ENCODE peak calls at places on chromosomes 11 and 22, in eight cellular contexts. One of them, this sample, is unnamed.
A peak's percentile ranks its signal among the peaks of the same experiment; 100 is the strongest.

GRCh38 chr11:1924646-1925372 is 5.3 kb downstream of the TNNT3 start:
- DNase-seq in SJSA1: no peak
- DNase-seq in breast epithelium: no peak
- DNase-seq in astrocyte: no peak
- DNase-seq in left lung: peak; percentile 59
- DNase-seq in pancreas: peak; percentile 62
- DNase-seq in MM.1S: no peak
- DNase-seq in kidney: peak; percentile 64
- DNase-seq in this sample: no peak

GRCh38 chr11:46353706-46354105 is 6.4 kb downstream of the DGKZ start:
- DNase-seq in pancreas: no peak
- DNase-seq in breast epithelium: no peak
- DNase-seq in MM.1S: no peak
- DNase-seq in kidney: no peak
- DNase-seq in SJSA1: no peak
- DNase-seq in astrocyte: no peak
- DNase-seq in left lung: peak; percentile 37
- DNase-seq in this sample: no peak

GRCh38 chr11:128235446-128235845 is 351.9 kb downstream of the ETS1 start:
- DNase-seq in left lung: no peak
- DNase-seq in MM.1S: no peak
- DNase-seq in kidney: no peak
- DNase-seq in astrocyte: peak; percentile 27
- DNase-seq in SJSA1: no peak
- DNase-seq in breast epithelium: no peak
- DNase-seq in pancreas: no peak
- DNase-seq in this sample: no peak

GRCh38 chr11:19988598-19988997 is 171.7 kb downstream of the DBX1 start:
- DNase-seq in SJSA1: no peak
- DNase-seq in kidney: peak; percentile 76
- DNase-seq in pancreas: no peak
- DNase-seq in breast epithelium: peak; percentile 55
- DNase-seq in left lung: no peak
- DNase-seq in astrocyte: peak; percentile 95
- DNase-seq in MM.1S: no peak
- DNase-seq in this sample: no peak

GRCh38 chr11:63502252-63502820 is 3.5 kb upstream of the LGALS12 start:
- DNase-seq in pancreas: no peak
- DNase-seq in SJSA1: no peak
- DNase-seq in breast epithelium: no peak
- DNase-seq in kidney: no peak
- DNase-seq in MM.1S: no peak
- DNase-seq in astrocyte: no peak
- DNase-seq in left lung: no peak
- DNase-seq in this sample: no peak

GRCh38 chr11:131025020-131025419 is 108.7 kb upstream of the SNX19 start:
- DNase-seq in breast epithelium: no peak
- DNase-seq in kidney: no peak
- DNase-seq in SJSA1: no peak
- DNase-seq in pancreas: no peak
- DNase-seq in MM.1S: no peak
- DNase-seq in left lung: no peak
- DNase-seq in astrocyte: peak; percentile 52
- DNase-seq in this sample: no peak

GRCh38 chr11:9906043-9906791 is 242.3 kb downstream of the SWAP70 start:
- DNase-seq in pancreas: no peak
- DNase-seq in astrocyte: peak; percentile 93
- DNase-seq in kidney: no peak
- DNase-seq in SJSA1: peak; percentile 83
- DNase-seq in breast epithelium: no peak
- DNase-seq in left lung: no peak
- DNase-seq in MM.1S: no peak
- DNase-seq in this sample: no peak

GRCh38 chr22:25059438-25059837 is 106.9 kb downstream of the KIAA1671 start:
- DNase-seq in MM.1S: no peak
- DNase-seq in pancreas: no peak
- DNase-seq in kidney: no peak
- DNase-seq in SJSA1: no peak
- DNase-seq in astrocyte: no peak
- DNase-seq in left lung: no peak
- DNase-seq in breast epithelium: no peak
- DNase-seq in this sample: no peak

GRCh38 chr11:76186776-76187279 is 19.5 kb downstream of the WNT11 start:
- DNase-seq in breast epithelium: no peak
- DNase-seq in SJSA1: no peak
- DNase-seq in pancreas: no peak
- DNase-seq in MM.1S: no peak
- DNase-seq in kidney: no peak
- DNase-seq in left lung: no peak
- DNase-seq in astrocyte: no peak
- DNase-seq in this sample: no peak

GRCh38 chr22:44181033-44181911 is 547 bp downstream of the PARVG start:
- DNase-seq in left lung: peak; percentile 93
- DNase-seq in kidney: peak; percentile 78
- DNase-seq in SJSA1: peak; percentile 63
- DNase-seq in breast epithelium: no peak
- DNase-seq in MM.1S: peak; percentile 27
- DNase-seq in astrocyte: peak; percentile 31
- DNase-seq in pancreas: no peak
- DNase-seq in this sample: peak; percentile 76

GRCh38 chr11:6932150-6932549 is 5.9 kb downstream of the ZNF215 start:
- DNase-seq in MM.1S: no peak
- DNase-seq in pancreas: no peak
- DNase-seq in SJSA1: no peak
- DNase-seq in kidney: no peak
- DNase-seq in astrocyte: no peak
- DNase-seq in breast epithelium: no peak
- DNase-seq in left lung: no peak
- DNase-seq in this sample: no peak

GRCh38 chr22:42062506-42063190 is 8.0 kb downstream of the NAGA start:
- DNase-seq in SJSA1: peak; percentile 35
- DNase-seq in MM.1S: no peak
- DNase-seq in kidney: peak; percentile 19
- DNase-seq in astrocyte: no peak
- DNase-seq in pancreas: no peak
- DNase-seq in left lung: no peak
- DNase-seq in breast epithelium: no peak
- DNase-seq in this sample: no peak

GRCh38 chr11:47617417-47617809 is 23.2 kb upstream of the C1QTNF4 start:
- DNase-seq in left lung: no peak
- DNase-seq in kidney: no peak
- DNase-seq in astrocyte: peak; percentile 68
- DNase-seq in pancreas: no peak
- DNase-seq in breast epithelium: no peak
- DNase-seq in MM.1S: peak; percentile 32
- DNase-seq in SJSA1: no peak
- DNase-seq in this sample: no peak

GRCh38 chr22:17085277-17086091 is 684 bp downstream of the IL17RA start:
- DNase-seq in kidney: peak; percentile 83
- DNase-seq in pancreas: peak; percentile 82
- DNase-seq in breast epithelium: no peak
- DNase-seq in astrocyte: no peak
- DNase-seq in MM.1S: no peak
- DNase-seq in left lung: peak; percentile 93
- DNase-seq in SJSA1: peak; percentile 40
- DNase-seq in this sample: peak; percentile 83

GRCh38 chr11:123238297-123238696 is 43.2 kb upstream of the CLMP start:
- DNase-seq in SJSA1: no peak
- DNase-seq in astrocyte: no peak
- DNase-seq in kidney: no peak
- DNase-seq in MM.1S: no peak
- DNase-seq in left lung: no peak
- DNase-seq in breast epithelium: no peak
- DNase-seq in pancreas: no peak
- DNase-seq in this sample: no peak

GRCh38 chr11:9138612-9139579 is 47.5 kb upstream of the SCUBE2 start:
- DNase-seq in MM.1S: no peak
- DNase-seq in SJSA1: peak; percentile 63
- DNase-seq in kidney: no peak
- DNase-seq in astrocyte: peak; percentile 89
- DNase-seq in pancreas: no peak
- DNase-seq in breast epithelium: peak; percentile 65
- DNase-seq in left lung: no peak
- DNase-seq in this sample: no peak

GRCh38 chr11:8545698-8546366 is 48.2 kb downstream of the STK33 start:
- DNase-seq in left lung: no peak
- DNase-seq in SJSA1: no peak
- DNase-seq in kidney: no peak
- DNase-seq in breast epithelium: no peak
- DNase-seq in pancreas: no peak
- DNase-seq in MM.1S: no peak
- DNase-seq in astrocyte: no peak
- DNase-seq in this sample: no peak

GRCh38 chr11:20127671-20128527 is 32.4 kb downstream of the DBX1 start:
- DNase-seq in SJSA1: peak; percentile 51
- DNase-seq in kidney: peak; percentile 87
- DNase-seq in breast epithelium: peak; percentile 75
- DNase-seq in astrocyte: peak; percentile 36
- DNase-seq in left lung: no peak
- DNase-seq in pancreas: peak; percentile 85
- DNase-seq in MM.1S: peak; percentile 73
- DNase-seq in this sample: peak; percentile 83

GRCh38 chr22:37242395-37242918 is 1.6 kb downstream of the RAC2 start:
- DNase-seq in astrocyte: no peak
- DNase-seq in left lung: peak; percentile 92
- DNase-seq in breast epithelium: no peak
- DNase-seq in MM.1S: peak; percentile 90
- DNase-seq in kidney: peak; percentile 87
- DNase-seq in SJSA1: no peak
- DNase-seq in pancreas: no peak
- DNase-seq in this sample: peak; percentile 85

GRCh38 chr22:38735465-38736256 is 20.1 kb downstream of the SUN2 start:
- DNase-seq in kidney: peak; percentile 77
- DNase-seq in pancreas: peak; percentile 72
- DNase-seq in astrocyte: no peak
- DNase-seq in breast epithelium: no peak
- DNase-seq in SJSA1: no peak
- DNase-seq in left lung: peak; percentile 70
- DNase-seq in MM.1S: peak; percentile 28
- DNase-seq in this sample: no peak

GRCh38 chr11:84958295-84958694 is 668.8 kb downstream of the DLG2 start:
- DNase-seq in kidney: no peak
- DNase-seq in left lung: no peak
- DNase-seq in breast epithelium: no peak
- DNase-seq in pancreas: no peak
- DNase-seq in SJSA1: no peak
- DNase-seq in astrocyte: no peak
- DNase-seq in MM.1S: no peak
- DNase-seq in this sample: no peak

GRCh38 chr22:26291940-26292666 is 122.8 kb downstream of the SEZ6L start:
- DNase-seq in MM.1S: no peak
- DNase-seq in kidney: no peak
- DNase-seq in left lung: no peak
- DNase-seq in breast epithelium: no peak
- DNase-seq in pancreas: no peak
- DNase-seq in SJSA1: no peak
- DNase-seq in astrocyte: no peak
- DNase-seq in this sample: no peak
- H3K4me1 ChIP-seq in MM.1S: peaks cover 5% of the 10 kb centered on the region
- H3K4me1 ChIP-seq in kidney: no peaks in the 10 kb centered on the region
- H3K4me1 ChIP-seq in left lung: no peaks in the 10 kb centered on the region
- H3K4me1 ChIP-seq in breast epithelium: no peaks in the 10 kb centered on the region
- H3K4me1 ChIP-seq in pancreas: no peaks in the 10 kb centered on the region
- H3K4me1 ChIP-seq in SJSA1: no peaks in the 10 kb centered on the region
- H3K4me1 ChIP-seq in astrocyte: no peaks in the 10 kb centered on the region
- H3K4me1 ChIP-seq in this sample: no peaks in the 10 kb centered on the region

DNA sequence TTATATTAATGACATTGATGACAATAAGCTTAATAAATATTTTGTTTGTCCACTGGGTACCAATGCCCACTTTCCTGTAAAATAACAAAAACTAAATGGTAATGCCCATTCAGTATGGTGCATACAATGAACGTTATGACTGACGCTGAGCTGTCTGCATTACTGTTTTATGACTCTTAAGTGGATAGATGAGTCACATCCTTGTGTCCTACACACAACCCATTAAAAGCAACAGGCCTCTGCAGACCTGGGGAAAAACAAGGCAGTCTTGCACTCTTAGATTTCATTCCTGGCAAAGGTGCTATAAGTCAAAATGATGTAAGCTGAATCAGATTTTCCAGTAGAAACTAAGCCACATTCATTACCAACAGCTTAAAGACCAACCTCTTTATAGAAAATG is 176.3 kb upstream of the TMEM45B start:
- DNase-seq in kidney: no peak
- DNase-seq in astrocyte: peak; percentile 99
- DNase-seq in SJSA1: peak; percentile 54
- DNase-seq in pancreas: no peak
- DNase-seq in left lung: no peak
- DNase-seq in breast epithelium: no peak
- DNase-seq in MM.1S: no peak
- DNase-seq in this sample: no peak
- H3K4me1 ChIP-seq in kidney: no peaks in the 10 kb centered on the region
- H3K4me1 ChIP-seq in astrocyte: peaks cover 34% of the 10 kb centered on the region
- H3K4me1 ChIP-seq in SJSA1: peaks cover 25% of the 10 kb centered on the region
- H3K4me1 ChIP-seq in pancreas: no peaks in the 10 kb centered on the region
- H3K4me1 ChIP-seq in left lung: no peaks in the 10 kb centered on the region
- H3K4me1 ChIP-seq in breast epithelium: no peaks in the 10 kb centered on the region
- H3K4me1 ChIP-seq in MM.1S: no peaks in the 10 kb centered on the region
- H3K4me1 ChIP-seq in this sample: no peaks in the 10 kb centered on the region

DNA sequence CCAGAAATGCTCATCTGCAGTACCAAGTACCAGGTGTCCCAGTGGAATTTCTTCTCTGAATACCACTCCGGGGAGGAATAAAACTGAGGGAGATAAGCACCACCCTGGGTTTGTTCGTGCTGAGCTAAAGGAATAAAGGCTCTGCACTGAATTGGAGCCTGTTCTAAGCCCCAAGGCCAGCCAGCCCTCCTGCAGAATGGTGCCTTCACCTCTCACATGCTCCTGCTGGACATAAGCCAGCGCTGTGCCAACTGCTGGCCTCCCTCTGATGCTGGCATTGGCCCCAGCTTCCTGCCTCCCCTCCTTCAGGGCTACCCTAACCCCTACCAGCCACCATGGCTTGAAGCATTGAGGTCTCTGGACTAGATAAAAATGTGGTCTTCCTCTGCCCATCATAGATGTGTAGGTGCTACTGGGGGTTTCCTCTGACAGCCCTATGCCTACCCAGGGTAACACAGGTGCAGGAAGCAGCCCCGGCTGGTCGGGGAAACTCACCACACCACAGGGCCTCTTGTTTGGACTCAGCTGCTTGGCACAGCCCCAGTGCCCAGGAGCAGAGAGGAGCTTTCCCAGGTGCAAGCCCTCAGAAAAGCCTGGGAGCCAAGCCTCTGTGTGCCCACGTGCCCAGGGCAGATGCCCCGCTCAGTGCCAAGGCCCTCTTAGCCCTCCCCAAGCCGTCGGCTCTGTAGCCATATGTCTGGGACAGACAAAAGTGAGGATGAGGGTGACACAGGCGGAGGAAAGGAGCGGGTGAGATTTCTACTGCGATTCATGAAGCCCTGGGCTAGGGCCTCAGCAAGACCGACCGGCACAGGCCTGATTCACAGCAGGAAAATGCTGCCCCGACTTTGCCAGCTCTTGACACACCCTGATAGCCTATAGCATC is 34.1 kb upstream of the JAM3 start:
- DNase-seq in breast epithelium: peak; percentile 67
- DNase-seq in pancreas: peak; percentile 95
- DNase-seq in SJSA1: no peak
- DNase-seq in astrocyte: no peak
- DNase-seq in kidney: no peak
- DNase-seq in left lung: no peak
- DNase-seq in MM.1S: no peak
- DNase-seq in this sample: no peak
- H3K4me1 ChIP-seq in breast epithelium: no peaks in the 10 kb centered on the region
- H3K4me1 ChIP-seq in pancreas: peaks cover 23% of the 10 kb centered on the region
- H3K4me1 ChIP-seq in SJSA1: no peaks in the 10 kb centered on the region
- H3K4me1 ChIP-seq in astrocyte: peaks cover 28% of the 10 kb centered on the region
- H3K4me1 ChIP-seq in kidney: peaks cover 5% of the 10 kb centered on the region
- H3K4me1 ChIP-seq in left lung: no peaks in the 10 kb centered on the region
- H3K4me1 ChIP-seq in MM.1S: no peaks in the 10 kb centered on the region
- H3K4me1 ChIP-seq in this sample: peaks cover 29% of the 10 kb centered on the region

GRCh38 chr22:26579331-26579886 is 10.5 kb downstream of the TPST2 start:
- DNase-seq in SJSA1: no peak
- DNase-seq in left lung: peak; percentile 87
- DNase-seq in astrocyte: no peak
- DNase-seq in pancreas: no peak
- DNase-seq in MM.1S: peak; percentile 51
- DNase-seq in kidney: no peak
- DNase-seq in breast epithelium: no peak
- DNase-seq in this sample: peak; percentile 66
- H3K4me1 ChIP-seq in SJSA1: no peaks in the 10 kb centered on the region
- H3K4me1 ChIP-seq in left lung: peaks cover 5% of the 10 kb centered on the region
- H3K4me1 ChIP-seq in astrocyte: no peaks in the 10 kb centered on the region
- H3K4me1 ChIP-seq in pancreas: no peaks in the 10 kb centered on the region
- H3K4me1 ChIP-seq in MM.1S: peaks cover 39% of the 10 kb centered on the region
- H3K4me1 ChIP-seq in kidney: no peaks in the 10 kb centered on the region
- H3K4me1 ChIP-seq in breast epithelium: no peaks in the 10 kb centered on the region
- H3K4me1 ChIP-seq in this sample: peaks cover 35% of the 10 kb centered on the region